ENCODE peak calls at places on chromosomes 4 and X, in nine cellular contexts. M is IMR-90, X is epithelial cell of proximal tubule, B is heart right ventricle, O is adrenal gland, L is keratinocyte, A is Panc1, T is epithelial cell of esophagus, R is bronchial epithelial cell. E is an unnamed sample.

GRCh38 chrX:265502-265901 is 15.7 kb upstream of the PLCXD1 start:
- DNase-seq in L (no peak), B (no peak), X (no peak), T (no peak), O (no peak), A (no peak), R (no peak), M (no peak), E (no peak)

GRCh38 chr4:31088600-31089230 is 368.5 kb downstream of the PCDH7 start:
- DNase-seq in A (no peak), M (peak; percentile 83), L (no peak), X (no peak), R (peak; percentile 79), T (peak; percentile 41), B (no peak), O (no peak), E (peak; percentile 74)

GRCh38 chr4:123785515-123785914 is 388.9 kb downstream of the SPRY1 start:
- DNase-seq in A (no peak), O (no peak), X (peak; percentile 15), B (peak; percentile 24), M (peak; percentile 96), T (peak; percentile 84), R (peak; percentile 50), L (peak; percentile 5), E (peak; percentile 90)

GRCh38 chr4:119652978-119653377 is 24.4 kb upstream of the PDE5A start:
- DNase-seq in B (no peak), L (no peak), A (no peak), M (peak; percentile 93), O (no peak), X (no peak), T (no peak), R (peak; percentile 16), E (peak; percentile 85)

GRCh38 chr4:38320349-38320707 is 343.7 kb upstream of the KLF3 start:
- DNase-seq in B (no peak), T (no peak), X (no peak), A (no peak), M (no peak), O (no peak), L (no peak), R (no peak), E (no peak)

GRCh38 chr4:142379277-142380051 is 466.6 kb downstream of the INPP4B start:
- DNase-seq in M (peak; percentile 90), X (peak; percentile 64), R (peak; percentile 70), T (peak; percentile 77), O (no peak), A (no peak), L (no peak), B (no peak), E (peak; percentile 92)

GRCh38 chrX:96909291-96909690 is 25.6 kb downstream of the RPA4 start:
- DNase-seq in O (no peak), X (no peak), A (no peak), R (no peak), L (no peak), B (no peak), T (no peak), M (peak; percentile 58), E (peak; percentile 51)

GRCh38 chr4:134777626-134778025 is 576.0 kb upstream of the PABPC4L start:
- DNase-seq in A (no peak), R (peak; percentile 2), B (no peak), T (peak; percentile 46), O (no peak), X (no peak), M (no peak), L (no peak), E (peak; percentile 5)

GRCh38 chr4:1194028-1194900 is 21.9 kb upstream of the SPON2 start:
- DNase-seq in L (no peak), T (no peak), X (no peak), A (no peak), O (peak; percentile 73), R (no peak), B (peak; percentile 82), M (peak; percentile 49), E (peak; percentile 53)

GRCh38 chrX:23901805-23902204 is 5.9 kb downstream of the APOO start:
- DNase-seq in M (peak; percentile 77), A (no peak), O (peak; percentile 47), R (peak; percentile 78), T (peak; percentile 80), B (no peak), L (peak; percentile 76), X (no peak), E (peak; percentile 78)

GRCh38 chrX:70979136-70979762 is 48.4 kb upstream of the SLC7A3 start:
- DNase-seq in X (no peak), T (peak; percentile 28), A (no peak), M (peak; percentile 52), R (peak; percentile 20), L (no peak), B (no peak), O (no peak), E (peak; percentile 40)

GRCh38 chrX:37348237-37349130 is 680 bp upstream of the PRRG1 start:
- DNase-seq in B (no peak), X (no peak), T (no peak), L (no peak), O (no peak), A (no peak), R (no peak), M (peak; percentile 84), E (peak; percentile 14)

GRCh38 chrX:37347420-37347819 is 1.7 kb upstream of the PRRG1 start:
- DNase-seq in A (no peak), L (no peak), M (peak; percentile 47), B (no peak), X (peak; percentile 74), R (peak; percentile 29), T (peak; percentile 41), O (no peak), E (peak; percentile 15)

GRCh38 chrX:37349131-37350033 is at the start of gene PRRG1:
- DNase-seq in O (peak; percentile 76), L (no peak), A (peak; percentile 7), T (peak; percentile 83), M (peak; percentile 83), B (peak; percentile 81), R (peak; percentile 56), X (no peak), E (peak; percentile 86)

GRCh38 chrX:37353646-37354045 is 4.5 kb downstream of the PRRG1 start:
- DNase-seq in T (peak; percentile 57), L (no peak), X (no peak), R (peak; percentile 27), M (no peak), B (no peak), A (no peak), O (no peak), E (no peak)

GRCh38 chrX:37350034-37350365 is 836 bp downstream of the PRRG1 start:
- DNase-seq in M (peak; percentile 31), R (peak; percentile 9), X (no peak), B (no peak), A (no peak), O (no peak), T (peak; percentile 8), L (no peak), E (peak; percentile 15)
- H3K4me3 ChIP-seq in M (peak overlapping the region; percentile 96), R (peak overlapping the region; percentile 83), X (peak overlapping the region; percentile 76), B (peak overlapping the region; percentile 75), A (peak overlapping the region; percentile 63), O (peak overlapping the region; percentile 73), T (peak overlapping the region; percentile 76), L (peak overlapping the region; percentile 59), E (peak overlapping the region; percentile 67)

DNA sequence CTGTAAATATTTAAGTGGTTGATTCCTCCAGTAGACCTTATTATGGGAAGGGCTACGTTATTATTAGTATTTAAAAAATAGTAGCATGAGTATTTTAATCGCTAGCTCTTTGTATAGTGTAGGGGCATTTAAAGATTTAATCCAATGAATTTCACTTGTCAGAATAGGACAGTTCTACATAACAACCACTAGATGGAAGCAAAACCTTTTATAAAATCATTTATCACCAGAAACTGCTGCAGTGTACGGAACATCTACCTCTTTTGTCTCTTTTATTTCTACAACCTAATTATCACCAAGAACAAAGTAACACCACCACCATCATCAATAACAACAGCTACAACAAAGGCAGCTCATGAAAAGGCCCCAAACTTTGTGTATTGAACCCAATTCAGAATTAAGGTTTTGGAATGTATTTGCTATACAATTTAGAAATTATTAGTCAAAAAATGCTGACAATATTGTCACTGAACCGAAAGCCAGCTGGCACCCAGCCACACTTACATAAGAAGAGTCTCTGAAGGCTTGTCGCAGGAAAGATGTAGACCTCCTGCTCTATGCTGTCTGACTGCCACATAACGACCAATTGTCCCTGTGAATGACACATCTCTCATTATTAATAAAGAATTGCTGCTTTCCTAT is 260.9 kb upstream of the RPS6KA3 start:
- DNase-seq in L (no peak), A (no peak), X (no peak), T (peak; percentile 27), R (no peak), O (peak; percentile 21), M (peak; percentile 38), B (no peak), E (peak; percentile 32)
- TF ChIP-seq CTCF in L (peak; percentile 37), A (peak; percentile 48), X (no peak), T (peak; percentile 25), R (no peak), O (peak; percentile 52), M (peak; percentile 66), B (peak; percentile 25), E (peak; percentile 49)

DNA sequence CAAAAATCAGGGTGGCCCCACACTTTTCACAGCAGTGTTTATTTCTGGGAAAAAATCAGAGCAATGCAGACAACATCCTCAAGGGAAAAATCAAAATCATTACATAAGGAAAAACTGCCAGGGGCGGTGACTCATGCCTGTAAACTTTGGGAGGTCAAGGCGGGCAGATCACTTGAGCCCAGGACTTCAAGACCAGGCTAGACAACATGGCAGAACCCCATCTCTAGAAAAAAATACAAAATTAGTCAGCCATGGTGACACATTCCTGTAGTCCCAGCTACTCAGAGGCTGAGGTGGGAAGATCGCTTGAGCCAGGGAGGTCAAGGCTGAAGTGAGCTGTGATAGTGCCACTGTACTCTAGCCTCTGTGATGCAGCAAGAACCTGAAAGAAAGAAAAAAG is 102.8 kb downstream of the NAF1 start:
- DNase-seq in O (peak; percentile 74), X (no peak), R (peak; percentile 36), M (no peak), L (no peak), B (no peak), A (no peak), T (peak; percentile 27), E (no peak)
- H3K4me3 ChIP-seq in O (no peak overlapping the region), X (no peak overlapping the region), R (no peak overlapping the region), M (no peak overlapping the region), L (no peak overlapping the region), B (no peak overlapping the region), A (no peak overlapping the region), T (no peak overlapping the region), E (no peak overlapping the region)

DNA sequence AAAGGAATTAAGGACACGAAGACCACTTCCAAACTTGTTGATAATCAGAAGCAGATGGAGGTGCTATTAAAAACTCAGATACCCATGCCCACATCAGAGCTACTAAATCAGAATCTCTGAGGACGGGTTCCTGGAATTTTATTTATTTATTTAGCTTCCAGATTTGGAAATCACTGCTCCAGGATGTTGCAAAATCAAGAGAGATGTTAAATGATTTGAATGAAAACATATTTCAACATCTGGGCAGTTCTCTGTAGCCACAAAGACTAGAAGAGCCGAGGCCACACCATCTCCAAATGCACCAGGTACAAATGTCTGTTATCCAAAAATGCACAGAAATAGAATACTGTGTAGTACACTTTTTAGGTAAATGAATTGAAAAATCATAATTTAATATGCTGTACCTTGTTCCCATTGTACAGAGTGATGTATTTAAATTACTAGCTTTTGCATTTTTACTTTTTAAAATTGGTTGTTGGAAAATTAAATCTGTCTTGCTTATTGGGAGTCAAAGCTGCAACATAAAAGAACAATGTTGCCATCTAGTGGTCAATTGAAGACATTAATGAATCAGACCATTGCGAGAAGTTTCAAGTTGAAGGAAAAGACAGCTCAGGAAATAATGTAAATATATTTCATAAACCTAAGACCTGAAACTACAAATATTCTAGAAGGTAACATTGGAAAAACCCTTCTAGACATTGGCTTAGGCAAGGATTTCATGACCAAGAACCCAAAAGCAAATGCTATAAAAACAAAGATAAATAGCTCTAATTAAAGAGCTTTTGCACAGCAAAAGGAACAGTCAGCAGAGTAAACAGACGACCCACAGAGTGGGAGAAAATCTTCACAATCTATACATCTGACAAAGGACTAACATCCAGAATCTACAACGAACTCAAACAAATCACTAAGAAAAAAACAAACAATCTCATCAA is 151.3 kb upstream of the TTC29 start:
- DNase-seq in R (peak; percentile 68), B (no peak), M (peak; percentile 69), T (peak; percentile 62), L (peak; percentile 4), X (no peak), O (no peak), A (no peak), E (peak; percentile 73)
- TF ChIP-seq CTCF in R (peak; percentile 34), B (peak; percentile 61), M (peak; percentile 74), T (peak; percentile 39), L (peak; percentile 41), X (peak; percentile 63), O (peak; percentile 68), A (peak; percentile 50), E (peak; percentile 35)